ENCODE peak calls at places on chromosomes 6 and 20, in eight cellular contexts. G, A, H, B, R, Q, K and V are unnamed samples.

GRCh38 chr20:50420380-50420779 is 89.8 kb upstream of the PTPN1 start:
- DNase-seq in G (no peak), A (no peak), H (no peak), B (no peak), R (no peak), Q (no peak), K (no peak), V (no peak)

GRCh38 chr6:39243809-39244208 is 14.5 kb upstream of the KCNK5 start:
- DNase-seq in G (peak), A (no peak), H (no peak), B (no peak), R (no peak), Q (no peak), K (no peak), V (no peak)

GRCh38 chr20:25058051-25058796 is at the start of gene ACSS1:
- DNase-seq in G (peak), A (peak), H (peak), B (peak), R (peak), Q (no peak), K (no peak), V (peak)

GRCh38 chr6:111550953-111551352 is 54.7 kb downstream of the TRAF3IP2 start:
- DNase-seq in G (no peak), A (no peak), H (no peak), B (no peak), R (no peak), Q (no peak), K (no peak), V (no peak)

GRCh38 chr6:158361961-158362634 is 49.8 kb downstream of the TULP4 start:
- DNase-seq in G (no peak), A (no peak), H (no peak), B (no peak), R (no peak), Q (no peak), K (no peak), V (no peak)

GRCh38 chr6:73521351-73522254 is 771 bp upstream of the EEF1A1 start:
- DNase-seq in G (peak), A (no peak), H (no peak), B (peak), R (no peak), Q (peak), K (no peak), V (peak)

GRCh38 chr20:39605908-39606307 is 643.8 kb downstream of the DHX35 start:
- DNase-seq in G (no peak), A (no peak), H (no peak), B (no peak), R (no peak), Q (no peak), K (no peak), V (no peak)

GRCh38 chr6:99905209-99906106 is 88.6 kb downstream of the MCHR2 start:
- DNase-seq in G (no peak), A (peak), H (no peak), B (no peak), R (no peak), Q (peak), K (peak), V (peak)

GRCh38 chr20:7038029-7038428 is 270.5 kb downstream of the BMP2 start:
- DNase-seq in G (no peak), A (no peak), H (no peak), B (no peak), R (no peak), Q (no peak), K (no peak), V (no peak)

GRCh38 chr6:72466971-72467566 is 154.8 kb upstream of the KCNQ5 start:
- DNase-seq in G (no peak), A (no peak), H (no peak), B (no peak), R (no peak), Q (peak), K (no peak), V (no peak)

GRCh38 chr20:58408603-58409246 is 19.7 kb downstream of the VAPB start:
- DNase-seq in G (no peak), A (no peak), H (no peak), B (no peak), R (no peak), Q (no peak), K (no peak), V (no peak)

GRCh38 chr20:14860410-14860814 is 523.0 kb upstream of the FLRT3 start:
- DNase-seq in G (no peak), A (no peak), H (no peak), B (peak), R (no peak), Q (peak), K (no peak), V (no peak)

GRCh38 chr20:667351-668034 is 8.1 kb downstream of the SCRT2 start:
- DNase-seq in G (peak), A (no peak), H (peak), B (peak), R (peak), Q (peak), K (peak), V (peak)

GRCh38 chr6:79947191-79948173 is at the start of gene ELOVL4:
- DNase-seq in G (peak), A (peak), H (peak), B (peak), R (peak), Q (peak), K (peak), V (peak)

GRCh38 chr6:165615629-165616028 is 47.4 kb downstream of the PDE10A start:
- DNase-seq in G (no peak), A (no peak), H (no peak), B (no peak), R (no peak), Q (peak), K (no peak), V (no peak)

GRCh38 chr6:151324079-151324825 is 67.1 kb downstream of the ZBTB2 start:
- DNase-seq in G (peak), A (peak), H (peak), B (peak), R (peak), Q (peak), K (peak), V (peak)

GRCh38 chr6:126127662-126128061 is 141.3 kb downstream of the TRMT11 start:
- DNase-seq in G (no peak), A (no peak), H (no peak), B (no peak), R (no peak), Q (no peak), K (no peak), V (no peak)

GRCh38 chr6:154410619-154411044 is 54.0 kb upstream of the IPCEF1 start:
- DNase-seq in G (peak), A (peak), H (no peak), B (no peak), R (no peak), Q (peak), K (peak), V (no peak)

GRCh38 chr6:150981095-150981494 is 115.6 kb downstream of the MTHFD1L start:
- DNase-seq in G (no peak), A (no peak), H (no peak), B (no peak), R (no peak), Q (no peak), K (no peak), V (no peak)

GRCh38 chr20:10321138-10321717 is 102.6 kb downstream of the SNAP25 start:
- DNase-seq in G (no peak), A (no peak), H (no peak), B (no peak), R (no peak), Q (no peak), K (no peak), V (no peak)

GRCh38 chr6:135630789-135631376 is 133.3 kb upstream of the AHI1 start:
- DNase-seq in G (no peak), A (no peak), H (no peak), B (no peak), R (no peak), Q (no peak), K (no peak), V (no peak)

GRCh38 chr20:37741055-37741454 is 47.2 kb downstream of the CTNNBL1 start:
- DNase-seq in G (no peak), A (no peak), H (no peak), B (no peak), R (no peak), Q (no peak), K (no peak), V (no peak)

GRCh38 chr6:2205396-2205795 is 40.0 kb downstream of the GMDS start:
- DNase-seq in G (no peak), A (no peak), H (no peak), B (no peak), R (no peak), Q (no peak), K (no peak), V (no peak)